ENCODE peak calls at places on chromosomes 2 and 18, in nine cellular contexts. D, G, O, A, V, Y, B, P and N are unnamed samples.

GRCh38 chr2:180723712-180724111 is 256.7 kb upstream of the UBE2E3 start:
- DNase-seq in P (no peak), B (no peak), V (no peak), D (peak), G (no peak), A (no peak), Y (no peak), O (no peak), N (no peak)

GRCh38 chr2:209682646-209683045 is 89.0 kb upstream of the UNC80 start:
- DNase-seq in Y (no peak), D (no peak), A (no peak), O (no peak), G (no peak), P (no peak), V (no peak), B (no peak), N (no peak)

GRCh38 chr2:105325389-105325963 is 4.1 kb downstream of the TGFBRAP1 start:
- DNase-seq in D (peak), A (no peak), Y (no peak), V (no peak), B (peak), G (no peak), P (no peak), O (no peak), N (peak)

GRCh38 chr2:226398580-226398979 is 401.0 kb downstream of the IRS1 start:
- DNase-seq in A (no peak), D (no peak), B (peak), G (no peak), Y (no peak), O (no peak), P (no peak), V (no peak), N (peak)

GRCh38 chr2:1774929-1775328 is 30.6 kb upstream of the PXDN start:
- DNase-seq in P (no peak), G (no peak), Y (no peak), V (no peak), D (no peak), B (no peak), A (no peak), O (no peak), N (no peak)

GRCh38 chr18:40911582-40912254 is 1043.3 kb upstream of the PIK3C3 start:
- DNase-seq in O (no peak), A (no peak), D (peak), V (no peak), B (peak), G (no peak), P (no peak), Y (no peak), N (peak)

GRCh38 chr18:42131044-42131939 is 176.3 kb downstream of the PIK3C3 start:
- DNase-seq in O (no peak), V (no peak), A (no peak), D (no peak), Y (no peak), P (peak), B (no peak), G (no peak), N (no peak)

GRCh38 chr2:1047485-1047884 is 96.8 kb downstream of the SNTG2 start:
- DNase-seq in Y (no peak), B (peak), V (no peak), A (no peak), P (no peak), D (peak), O (no peak), G (no peak), N (peak)

GRCh38 chr2:110854355-110855081 is 122.1 kb downstream of the ACOXL start:
- DNase-seq in Y (no peak), G (no peak), D (peak), B (peak), P (no peak), A (no peak), O (no peak), V (no peak), N (no peak)

GRCh38 chr2:78780321-78780720 is 245.2 kb upstream of the REG3G start:
- DNase-seq in A (no peak), V (no peak), B (no peak), P (no peak), O (no peak), G (no peak), Y (no peak), D (no peak), N (no peak)

GRCh38 chr18:20971886-20972267 is 139.7 kb downstream of the ROCK1 start:
- DNase-seq in A (no peak), D (peak), B (peak), O (no peak), V (no peak), P (no peak), Y (no peak), G (peak), N (peak)

GRCh38 chr2:197152451-197153228 is 157.9 kb downstream of the ANKRD44 start:
- DNase-seq in P (no peak), B (no peak), V (no peak), G (no peak), O (no peak), A (no peak), Y (no peak), D (peak), N (peak)

GRCh38 chr2:159562248-159562647 is 54.1 kb downstream of the BAZ2B start:
- DNase-seq in V (no peak), Y (no peak), G (no peak), B (peak), O (no peak), D (no peak), P (no peak), A (no peak), N (peak)

GRCh38 chr2:46827274-46827930 is 88.2 kb downstream of the MCFD2 start:
- DNase-seq in A (no peak), O (no peak), V (peak), B (peak), G (no peak), P (no peak), Y (no peak), D (no peak), N (peak)

GRCh38 chr2:58064136-58064535 is 17.5 kb downstream of the VRK2 start:
- DNase-seq in B (no peak), G (no peak), V (no peak), Y (no peak), O (no peak), P (no peak), A (no peak), D (no peak), N (no peak)

GRCh38 chr2:179612108-179612507 is 249.3 kb downstream of the ZNF385B start:
- DNase-seq in A (no peak), P (no peak), Y (no peak), O (no peak), G (no peak), V (no peak), D (no peak), B (peak), N (peak)

GRCh38 chr2:152445791-152446201 is 110.8 kb downstream of the FMNL2 start:
- DNase-seq in P (no peak), O (no peak), Y (no peak), B (peak), G (no peak), V (no peak), D (peak), A (no peak), N (peak)

GRCh38 chr2:191184457-191184856 is 33.7 kb upstream of the STAT4 start:
- DNase-seq in V (no peak), G (no peak), D (no peak), P (no peak), B (no peak), A (no peak), O (no peak), Y (no peak), N (no peak)

GRCh38 chr2:180231015-180231414 is 223.9 kb upstream of the CWC22 start:
- DNase-seq in B (no peak), V (no peak), G (no peak), O (no peak), D (no peak), P (no peak), A (no peak), Y (no peak), N (no peak)

GRCh38 chr2:232418466-232419244 is 12.0 kb downstream of the ALPG start:
- DNase-seq in V (peak), Y (no peak), D (peak), O (no peak), B (peak), A (no peak), P (peak), G (no peak), N (no peak)

GRCh38 chr2:45653125-45653524 is 1.6 kb downstream of the PRKCE start:
- DNase-seq in A (no peak), V (no peak), Y (no peak), B (no peak), D (no peak), G (no peak), P (no peak), O (no peak), N (no peak)

GRCh38 chr2:1638281-1638860 is 105.9 kb downstream of the PXDN start:
- DNase-seq in D (peak), O (no peak), Y (no peak), P (no peak), B (no peak), A (no peak), V (no peak), G (no peak), N (peak)

GRCh38 chr18:3455090-3455640 is 5.2 kb downstream of the TGIF1 start:
- DNase-seq in D (no peak), O (no peak), V (no peak), P (no peak), Y (no peak), G (no peak), B (no peak), A (no peak), N (no peak)

GRCh38 chr2:216233281-216233995 is 124.3 kb downstream of the XRCC5 start:
- DNase-seq in Y (no peak), D (no peak), A (no peak), O (no peak), P (no peak), B (no peak), V (no peak), G (no peak), N (no peak)

GRCh38 chr2:227376911-227377396 is 2.2 kb downstream of the TM4SF20 start:
- DNase-seq in B (peak), G (no peak), V (no peak), A (no peak), Y (no peak), O (no peak), D (no peak), P (peak), N (peak)

GRCh38 chr2:119233326-119234020 is 9.8 kb downstream of the STEAP3 start:
- DNase-seq in D (peak), Y (no peak), O (no peak), V (no peak), A (no peak), B (peak), P (no peak), G (no peak), N (peak)

GRCh38 chr2:46913471-46914381 is 1.9 kb downstream of the MCFD2 start:
- DNase-seq in A (no peak), B (peak), D (peak), G (peak), V (no peak), Y (no peak), P (no peak), O (no peak), N (peak)

GRCh38 chr2:196409376-196409775 is 230.1 kb upstream of the CCDC150 start:
- DNase-seq in O (no peak), A (no peak), P (no peak), G (no peak), Y (no peak), D (no peak), V (no peak), B (no peak), N (no peak)

GRCh38 chr2:220847587-220847986 is 724.5 kb downstream of the EPHA4 start:
- DNase-seq in V (no peak), A (no peak), B (peak), O (no peak), Y (no peak), D (peak), G (no peak), P (peak), N (peak)

GRCh38 chr2:172087191-172087779 is 2.0 kb downstream of the DLX1 start:
- DNase-seq in O (no peak), P (no peak), A (no peak), B (no peak), D (no peak), Y (no peak), V (no peak), G (no peak), N (no peak)

GRCh38 chr2:74333175-74333574 is 10.0 kb downstream of the SLC4A5 start:
- DNase-seq in O (no peak), G (peak), P (peak), Y (no peak), B (peak), V (no peak), D (peak), A (no peak), N (peak)